ENCODE peak calls at places on chromosomes 1 and 21, in ten cellular contexts. B is OCI-LY7; G is WERI-Rb-1; M is upper lobe of right lung; P is CD8-positive, alpha-beta T cell; R is AG04450; F is pancreas; C is fibroblast of the aortic adventitia; V is endothelial cell of umbilical vein; H is transverse colon. T is an unnamed sample.

GRCh38 chr1:108199231-108199657 is 899 bp downstream of the SLC25A24 start:
- DNase-seq in R (no peak), B (no peak), F (no peak), G (no peak), H (peak; percentile 28), V (peak; percentile 73), P (no peak), C (peak; percentile 55), M (no peak), T (peak; percentile 51)

GRCh38 chr1:6126028-6126427 is 54.1 kb downstream of the CHD5 start:
- DNase-seq in G (no peak), P (no peak), R (no peak), B (no peak), F (no peak), C (no peak), H (no peak), M (peak; percentile 60), V (no peak), T (no peak)

GRCh38 chr1:56709269-56709880 is 64.3 kb downstream of the PRKAA2 start:
- DNase-seq in B (peak; percentile 57), C (peak; percentile 81), G (no peak), R (peak; percentile 29), V (peak; percentile 69), P (no peak), M (no peak), F (no peak), H (no peak), T (peak; percentile 80)

GRCh38 chr1:52574594-52574993 is 21.7 kb upstream of the TUT4 start:
- DNase-seq in M (no peak), R (peak; percentile 90), G (no peak), V (peak; percentile 85), F (no peak), H (no peak), P (no peak), B (no peak), C (peak; percentile 96), T (peak; percentile 71)

GRCh38 chr1:168320805-168321577 is 40.3 kb downstream of the TBX19 start:
- DNase-seq in M (no peak), H (no peak), B (no peak), P (no peak), C (peak; percentile 94), G (no peak), F (no peak), R (peak; percentile 74), V (peak; percentile 52), T (peak; percentile 94)

GRCh38 chr1:246435421-246436041 is 71.5 kb downstream of the SMYD3 start:
- DNase-seq in C (peak; percentile 51), R (no peak), V (no peak), H (no peak), G (no peak), P (no peak), M (no peak), B (no peak), F (no peak), T (no peak)

GRCh38 chr1:175902281-175902680 is 158.9 kb upstream of the TNR start:
- DNase-seq in C (no peak), P (no peak), M (no peak), H (no peak), R (no peak), F (no peak), V (no peak), G (no peak), B (no peak), T (no peak)

GRCh38 chr1:202131956-202132821 is 9.5 kb downstream of the GPR37L1 start:
- DNase-seq in V (no peak), C (peak; percentile 48), P (no peak), H (peak; percentile 38), R (no peak), F (no peak), B (no peak), G (peak; percentile 99), M (peak; percentile 83), T (no peak)

GRCh38 chr1:85569122-85569521 is 11.4 kb upstream of the CCN1 start:
- DNase-seq in B (no peak), F (no peak), M (no peak), V (peak; percentile 83), C (peak; percentile 89), R (peak; percentile 68), G (no peak), P (no peak), H (no peak), T (peak; percentile 87)

GRCh38 chr1:175600721-175601440 is 142.5 kb downstream of the TNR start:
- DNase-seq in C (no peak), R (no peak), H (no peak), P (no peak), V (no peak), G (no peak), F (no peak), M (no peak), B (peak; percentile 72), T (no peak)

GRCh38 chr1:228975238-228975929 is 240.1 kb downstream of the RHOU start:
- DNase-seq in P (no peak), V (no peak), B (no peak), F (no peak), H (no peak), R (no peak), G (no peak), C (no peak), M (no peak), T (no peak)

GRCh38 chr1:170096806-170097340 is 22.4 kb upstream of the KIFAP3 start:
- DNase-seq in C (no peak), G (no peak), B (no peak), F (no peak), V (no peak), H (no peak), P (no peak), M (no peak), R (no peak), T (no peak)

GRCh38 chr1:2327841-2328240 is 63.5 kb downstream of the MORN1 start:
- DNase-seq in B (no peak), R (no peak), V (no peak), P (no peak), F (no peak), H (no peak), M (no peak), C (no peak), G (no peak), T (no peak)

GRCh38 chr1:179178135-179178630 is 51.3 kb downstream of the ABL2 start:
- DNase-seq in M (no peak), F (no peak), P (no peak), R (no peak), B (no peak), G (no peak), H (no peak), C (no peak), V (no peak), T (no peak)

GRCh38 chr1:228860911-228861829 is 125.9 kb downstream of the RHOU start:
- DNase-seq in M (no peak), G (no peak), V (no peak), F (no peak), H (peak; percentile 64), C (peak; percentile 78), B (no peak), R (peak; percentile 55), P (no peak), T (peak; percentile 45)

GRCh38 chr21:32206631-32207030 is 72.2 kb downstream of the MIS18A start:
- DNase-seq in C (no peak), R (no peak), F (no peak), P (no peak), M (no peak), H (no peak), V (peak; percentile 27), B (no peak), G (no peak), T (no peak)

GRCh38 chr1:152109998-152110294 is 5.3 kb downstream of the TCHH start:
- DNase-seq in V (no peak), G (no peak), C (no peak), H (no peak), B (no peak), M (no peak), R (no peak), P (no peak), F (no peak), T (peak; percentile 4)

GRCh38 chr1:152110860-152111514 is 4.3 kb downstream of the TCHH start:
- DNase-seq in R (no peak), F (peak; percentile 18), B (no peak), H (no peak), V (peak; percentile 58), M (peak; percentile 67), C (peak; percentile 48), G (peak; percentile 53), P (no peak), T (peak; percentile 72)

GRCh38 chr1:152111515-152111968 is 3.7 kb downstream of the TCHH start:
- DNase-seq in F (peak; percentile 17), V (peak; percentile 50), M (no peak), B (no peak), R (no peak), G (peak; percentile 51), H (no peak), P (no peak), C (peak; percentile 44), T (peak; percentile 32)

GRCh38 chr1:152109231-152109997 is 5.8 kb downstream of the TCHH start:
- DNase-seq in P (no peak), B (no peak), V (no peak), R (no peak), G (no peak), M (no peak), C (peak; percentile 18), F (no peak), H (no peak), T (peak; percentile 10)

GRCh38 chr1:152110365-152110859 is 4.8 kb downstream of the TCHH start:
- DNase-seq in G (peak; percentile 34), F (peak; percentile 25), C (peak; percentile 48), B (no peak), R (no peak), H (no peak), M (peak; percentile 69), V (peak; percentile 49), P (no peak), T (peak; percentile 79)
- TF ChIP-seq CTCF in G (no peak), F (no peak), C (no peak), B (no peak), R (no peak), H (no peak), M (no peak), V (no peak), P (no peak), T (no peak)

DNA sequence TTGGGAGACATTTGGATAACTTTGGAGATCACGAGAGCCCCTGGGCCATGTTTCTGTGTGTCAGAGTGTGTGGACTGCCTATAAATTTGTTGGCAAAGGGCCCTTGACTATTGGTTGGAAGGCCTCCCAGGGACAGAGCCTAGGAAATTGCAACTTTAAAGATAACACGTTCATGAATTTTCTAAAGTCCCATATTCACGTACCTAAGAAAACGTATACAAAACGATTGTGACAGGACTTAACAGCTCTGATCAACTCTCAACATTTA is 55.8 kb downstream of the DOP1B start:
- DNase-seq in M (no peak), V (no peak), R (no peak), B (no peak), G (no peak), F (no peak), H (no peak), C (no peak), P (no peak), T (no peak)
- H3K4me3 ChIP-seq in M (no peak overlapping the region), V (no peak overlapping the region), R (no peak overlapping the region), B (no peak overlapping the region), G (no peak overlapping the region), F (no peak overlapping the region), H (no peak overlapping the region), C (no peak overlapping the region), P (no peak overlapping the region), T (no peak overlapping the region)

GRCh38 chr1:150486966-150487762 is at the start of gene TARS2:
- DNase-seq in G (peak; percentile 100), M (peak; percentile 90), C (peak; percentile 100), R (peak; percentile 98), P (peak; percentile 89), V (peak; percentile 99), F (peak; percentile 95), H (peak; percentile 97), B (peak; percentile 99), T (peak; percentile 99)
- TF ChIP-seq CTCF in G (peak; percentile 8), M (peak; percentile 31), C (peak; percentile 49), R (peak; percentile 23), P (no peak), V (no peak), F (peak; percentile 63), H (peak; percentile 35), B (no peak), T (no peak)

GRCh38 chr1:61083799-61084385 is 1.5 kb downstream of the NFIA start:
- DNase-seq in B (no peak), F (no peak), R (no peak), H (no peak), V (peak; percentile 67), C (peak; percentile 67), G (no peak), P (no peak), M (no peak), T (no peak)
- H3K4me3 ChIP-seq in B (peak overlapping the region; percentile 83), F (peak overlapping the region; percentile 78), R (peak overlapping the region; percentile 76), H (peak overlapping the region; percentile 88), V (peak overlapping the region; percentile 72), C (peak overlapping the region; percentile 78), G (peak overlapping the region; percentile 73), P (no peak overlapping the region), M (peak overlapping the region; percentile 85), T (peak overlapping the region; percentile 81)